ENCODE peak calls at places on chromosomes 13 and 19, in ten cellular contexts. R, L, Z, M, U, O, A, T, K and B are unnamed samples.

GRCh38 chr13:28527629-28528028 is 32.7 kb upstream of the FLT1 start:
- DNase-seq in R (no peak), L (no peak), Z (no peak), M (no peak), U (peak), O (no peak), A (no peak), T (no peak), K (no peak), B (no peak)

GRCh38 chr19:19826875-19827274 is 5.3 kb upstream of the ZNF506 start:
- DNase-seq in R (no peak), L (no peak), Z (no peak), M (no peak), U (no peak), O (no peak), A (no peak), T (no peak), K (no peak), B (no peak)

GRCh38 chr13:44272692-44273091 is 100.9 kb upstream of the SERP2 start:
- DNase-seq in R (no peak), L (no peak), Z (no peak), M (no peak), U (no peak), O (no peak), A (no peak), T (no peak), K (no peak), B (no peak)

GRCh38 chr19:16048583-16048982 is 27.7 kb upstream of the TPM4 start:
- DNase-seq in R (no peak), L (no peak), Z (no peak), M (no peak), U (no peak), O (no peak), A (no peak), T (no peak), K (no peak), B (no peak)

GRCh38 chr19:4057913-4058695 is 8.6 kb downstream of the ZBTB7A start:
- DNase-seq in R (no peak), L (peak), Z (peak), M (no peak), U (peak), O (peak), A (peak), T (no peak), K (peak), B (peak)

GRCh38 chr19:32233885-32234284 is 111.5 kb upstream of the ZNF507 start:
- DNase-seq in R (no peak), L (no peak), Z (no peak), M (no peak), U (no peak), O (no peak), A (no peak), T (no peak), K (no peak), B (no peak)

GRCh38 chr19:51891193-51891747 is 3.5 kb upstream of the ZNF577 start:
- DNase-seq in R (no peak), L (no peak), Z (no peak), M (no peak), U (no peak), O (no peak), A (no peak), T (no peak), K (no peak), B (no peak)

GRCh38 chr13:112468069-112468468 is 91.9 kb downstream of the SPACA7 start:
- DNase-seq in R (no peak), L (no peak), Z (no peak), M (no peak), U (no peak), O (no peak), A (no peak), T (no peak), K (no peak), B (no peak)

GRCh38 chr19:39858541-39858940 is 12.4 kb upstream of the FBL start:
- DNase-seq in R (peak), L (no peak), Z (peak), M (no peak), U (no peak), O (no peak), A (no peak), T (peak), K (no peak), B (no peak)

GRCh38 chr19:10516671-10517286 is 468 bp downstream of the S1PR5 start:
- DNase-seq in R (no peak), L (no peak), Z (no peak), M (no peak), U (no peak), O (no peak), A (no peak), T (no peak), K (no peak), B (no peak)
- H3K27ac ChIP-seq in R (no peak), L (no peak), Z (no peak), M (peak), U (no peak), O (no peak), A (peak), T (peak), K (no peak), B (no peak)

GRCh38 chr13:76992548-76993001 is 694 bp downstream of the CLN5 start:
- DNase-seq in R (peak), L (no peak), Z (no peak), M (no peak), U (no peak), O (no peak), A (peak), T (peak), K (peak), B (no peak)

GRCh38 chr13:76994281-76994680 is 2.4 kb downstream of the CLN5 start:
- DNase-seq in R (no peak), L (no peak), Z (no peak), M (no peak), U (no peak), O (no peak), A (no peak), T (no peak), K (no peak), B (no peak)

GRCh38 chr13:76993021-76993420 is 1.1 kb downstream of the CLN5 start:
- DNase-seq in R (no peak), L (no peak), Z (no peak), M (no peak), U (no peak), O (no peak), A (no peak), T (no peak), K (no peak), B (no peak)

GRCh38 chr13:76991796-76992547 is at the start of gene CLN5:
- DNase-seq in R (peak), L (peak), Z (peak), M (peak), U (peak), O (peak), A (peak), T (peak), K (peak), B (peak)

DNA sequence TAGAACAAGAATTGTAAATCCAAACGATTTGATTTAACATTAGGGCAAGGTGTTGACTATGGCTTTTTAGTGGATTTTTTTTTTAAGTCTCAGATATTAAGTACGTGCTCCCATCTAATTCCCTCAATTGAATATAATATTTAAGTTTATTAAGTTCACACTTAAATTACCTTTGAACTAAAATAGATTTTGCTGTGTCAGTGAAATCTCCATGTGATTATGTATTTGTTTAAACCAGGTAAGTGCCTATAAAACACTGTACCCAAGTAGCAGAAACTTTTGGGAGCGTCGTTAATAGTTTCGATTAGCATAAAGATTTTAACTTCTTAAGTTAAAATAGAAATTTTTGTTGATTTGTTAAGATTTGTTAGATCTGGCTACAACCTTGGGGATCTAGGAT is 1.6 kb downstream of the CLN5 start:
- DNase-seq in R (no peak), L (no peak), Z (no peak), M (no peak), U (no peak), O (no peak), A (no peak), T (no peak), K (no peak), B (no peak)
- H3K4me3 ChIP-seq in R (no peak), L (peak), Z (no peak), M (no peak), U (no peak), O (no peak), A (no peak), T (no peak), K (no peak), B (peak)

GRCh38 chr13:27170221-27170520 is 1.4 kb downstream of the USP12 start:
- DNase-seq in R (no peak), L (no peak), Z (no peak), M (no peak), U (no peak), O (no peak), A (no peak), T (no peak), K (no peak), B (no peak)
- H3K27ac ChIP-seq in R (peak), L (peak), Z (peak), M (peak), U (peak), O (peak), A (peak), T (peak), K (peak), B (peak)

DNA sequence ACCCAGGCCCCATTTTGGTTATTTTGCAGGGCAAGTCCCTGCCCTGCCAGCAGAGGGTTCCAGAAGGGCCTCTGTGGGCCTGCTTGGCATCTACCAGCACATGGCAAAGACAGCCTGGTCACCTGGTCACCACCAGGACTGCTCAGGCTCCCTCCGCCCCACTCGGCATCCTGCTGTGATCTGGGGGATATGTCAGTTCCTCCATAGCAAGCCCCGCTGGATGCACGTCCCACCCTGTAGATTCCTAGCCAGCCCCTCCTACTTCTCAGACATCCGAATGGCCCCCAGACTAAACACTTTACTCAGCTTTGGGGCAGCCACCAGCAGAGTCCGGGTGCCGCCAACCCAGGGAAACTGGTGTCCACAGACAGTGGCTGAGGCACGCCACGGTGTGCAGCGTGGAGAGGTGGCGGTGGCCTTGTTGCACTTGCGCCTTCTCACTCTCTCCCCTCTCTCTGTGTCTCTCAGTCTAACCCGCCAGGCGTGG is 31.8 kb upstream of the USE1 start:
- DNase-seq in R (no peak), L (no peak), Z (no peak), M (no peak), U (no peak), O (no peak), A (no peak), T (no peak), K (no peak), B (no peak)
- H3K4me3 ChIP-seq in R (no peak), L (no peak), Z (no peak), M (no peak), U (no peak), O (no peak), A (no peak), T (peak), K (no peak), B (no peak)

DNA sequence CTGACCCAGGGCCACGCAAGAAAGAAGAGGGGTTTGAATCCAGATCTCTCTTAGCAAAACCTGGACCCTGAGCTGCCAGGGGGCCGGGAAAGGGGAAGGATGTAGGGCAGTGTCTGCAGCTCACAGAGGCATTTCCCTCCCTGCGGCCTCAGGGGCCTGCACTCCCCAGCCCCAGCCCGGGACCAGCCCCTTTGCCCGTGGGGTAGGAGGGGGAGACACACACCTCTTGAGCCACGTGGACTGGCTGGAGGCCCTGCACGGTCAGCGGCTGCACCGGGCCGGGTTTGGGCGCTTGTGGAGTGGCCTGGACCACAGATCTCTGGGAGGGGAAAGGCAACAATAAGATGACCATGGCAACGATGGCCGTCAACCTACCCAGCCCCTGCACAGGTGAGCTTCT is 26.9 kb downstream of the RFX1 start:
- DNase-seq in R (no peak), L (no peak), Z (no peak), M (no peak), U (no peak), O (no peak), A (no peak), T (no peak), K (no peak), B (no peak)
- H3K27ac ChIP-seq in R (no peak), L (peak), Z (peak), M (peak), U (peak), O (peak), A (no peak), T (no peak), K (peak), B (peak)